ENCODE peak calls at places on chromosomes 3 and 15, in four cellular contexts. S is uterus; J is astrocyte; W is CD8-positive, alpha-beta memory T cell. O is an unnamed sample.
A peak's percentile ranks its signal among the peaks of the same experiment; 100 is the strongest.

GRCh38 chr3:21705769-21706168 is 45.2 kb downstream of the ZNF385D start:
- DNase-seq in W (no peak), J (peak; percentile 86), S (no peak), O (no peak)

GRCh38 chr3:174253221-174253620 is 605.9 kb upstream of the NAALADL2 start:
- DNase-seq in S (no peak), W (no peak), J (no peak), O (no peak)

GRCh38 chr3:8841472-8841871 is 72.1 kb upstream of the OXTR start:
- DNase-seq in S (no peak), J (no peak), W (no peak), O (no peak)

GRCh38 chr3:39485547-39485946 is 18.1 kb downstream of the MOBP start:
- DNase-seq in W (no peak), J (no peak), S (no peak), O (no peak)

GRCh38 chr3:157785071-157785826 is 282.0 kb upstream of the VEPH1 start:
- DNase-seq in J (peak; percentile 95), S (no peak), W (no peak), O (no peak)

GRCh38 chr3:13135811-13136321 is 62.6 kb upstream of the IQSEC1 start:
- DNase-seq in W (no peak), S (no peak), J (no peak), O (no peak)

GRCh38 chr3:30476373-30477082 is 129.9 kb upstream of the TGFBR2 start:
- DNase-seq in S (no peak), J (peak; percentile 34), W (no peak), O (peak; percentile 20)

GRCh38 chr3:134059680-134060560 is 30.2 kb upstream of the SLCO2A1 start:
- DNase-seq in W (no peak), S (no peak), J (peak; percentile 50), O (peak; percentile 89)

GRCh38 chr3:194879126-194879887 is 193.6 kb downstream of the FAM43A start:
- DNase-seq in W (no peak), S (no peak), J (no peak), O (no peak)

GRCh38 chr3:31041161-31041978 is 146.9 kb upstream of the GADL1 start:
- DNase-seq in J (peak; percentile 96), S (no peak), W (no peak), O (no peak)

GRCh38 chr3:194301730-194302129 is 49.4 kb downstream of the CPN2 start:
- DNase-seq in J (no peak), W (no peak), S (no peak), O (no peak)

GRCh38 chr3:125513490-125514115 is 6.4 kb downstream of the SNX4 start:
- DNase-seq in J (no peak), W (no peak), S (no peak), O (peak; percentile 56)

GRCh38 chr3:4841783-4842440 is 137.3 kb upstream of the BHLHE40 start:
- DNase-seq in W (no peak), J (peak; percentile 47), S (no peak), O (no peak)

GRCh38 chr15:94075349-94075748 is 156.0 kb upstream of the MCTP2 start:
- DNase-seq in W (no peak), S (peak; percentile 84), J (peak; percentile 30), O (no peak)
- H3K27ac ChIP-seq in W (no peak overlapping the region), S (peak overlapping the region; percentile 72), J (no peak overlapping the region), O (peak overlapping the region; percentile 53)

GRCh38 chr3:64184621-64185020 is 40.6 kb downstream of the PRICKLE2 start:
- DNase-seq in S (no peak), W (no peak), J (peak; percentile 65), O (no peak)
- H3K27ac ChIP-seq in S (peak overlapping the region; percentile 83), W (no peak overlapping the region), J (peak overlapping the region; percentile 95), O (no peak overlapping the region)

GRCh38 chr15:93089855-93090305 is 869 bp upstream of the RGMA start:
- DNase-seq in W (no peak), S (no peak), J (no peak), O (no peak)
- H3K27ac ChIP-seq in W (no peak overlapping the region), S (peak overlapping the region; percentile 68), J (no peak overlapping the region), O (no peak overlapping the region)

GRCh38 chr3:111968319-111969059 is 10.3 kb upstream of the ABHD10 start:
- DNase-seq in J (no peak), S (no peak), W (no peak), O (no peak)

GRCh38 chr3:111967071-111967470 is 11.8 kb upstream of the ABHD10 start:
- DNase-seq in S (no peak), W (no peak), J (no peak), O (peak; percentile 13)

GRCh38 chr3:111971533-111971932 is 7.3 kb upstream of the ABHD10 start:
- DNase-seq in W (no peak), S (no peak), J (no peak), O (no peak)

GRCh38 chr3:111965484-111965883 is 13.3 kb upstream of the ABHD10 start:
- DNase-seq in J (no peak), S (no peak), W (no peak), O (no peak)

DNA sequence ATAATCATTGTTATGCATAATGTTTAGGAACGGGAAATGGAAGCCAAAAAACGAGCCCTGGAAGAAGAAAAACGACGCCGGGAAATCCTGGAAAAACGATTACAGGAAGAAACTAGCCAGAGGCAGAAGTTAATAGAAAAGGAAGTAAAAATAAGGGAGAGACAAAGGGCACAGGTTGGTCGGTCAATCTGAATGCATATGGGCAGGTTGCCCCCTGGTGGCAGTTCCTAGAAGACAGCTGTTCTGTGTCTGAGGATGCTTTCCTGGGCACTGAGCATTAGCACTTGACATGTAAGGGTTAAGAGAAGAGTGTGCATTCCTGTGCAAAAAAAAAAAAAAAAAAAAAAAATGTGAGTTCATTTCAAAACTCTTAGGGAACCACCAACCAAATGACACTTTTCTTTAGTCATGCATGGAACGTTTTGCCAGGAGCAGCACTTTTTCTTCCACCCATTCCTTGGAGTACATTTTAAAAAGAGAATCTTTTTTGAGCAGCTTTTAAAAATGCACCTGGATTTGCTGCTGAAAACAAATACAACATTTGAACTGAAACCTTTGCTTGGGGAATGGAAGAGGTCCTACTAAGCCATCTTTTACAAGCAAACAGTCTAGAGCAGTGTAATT is 11.1 kb upstream of the ABHD10 start:
- DNase-seq in S (peak; percentile 77), W (peak; percentile 61), J (peak; percentile 65), O (peak; percentile 85)
- H3K27ac ChIP-seq in S (peak overlapping the region; percentile 20), W (no peak overlapping the region), J (peak overlapping the region; percentile 2), O (no peak overlapping the region)

DNA sequence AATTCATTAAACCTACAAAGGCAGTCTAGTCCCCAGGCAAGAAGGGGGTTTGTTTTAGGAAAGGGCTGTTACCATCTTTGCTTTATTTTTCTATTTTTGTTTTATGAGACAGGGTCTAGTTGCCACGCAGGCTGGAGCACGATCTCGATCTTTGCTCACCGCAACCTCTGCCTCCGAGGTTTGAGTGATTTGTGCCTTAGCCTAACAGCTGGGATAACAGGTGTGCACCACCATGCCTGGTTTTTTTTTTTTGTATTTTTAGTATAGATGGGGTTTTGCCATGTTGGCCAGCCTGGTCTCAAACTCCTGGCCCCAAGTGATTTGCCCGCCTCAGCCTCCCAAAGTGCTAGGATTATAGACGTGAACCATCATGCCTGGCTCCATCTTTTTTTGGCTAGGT is 4.9 kb downstream of the HIGD1A start:
- DNase-seq in W (no peak), S (no peak), J (no peak), O (no peak)
- H3K27ac ChIP-seq in W (no peak overlapping the region), S (no peak overlapping the region), J (no peak overlapping the region), O (no peak overlapping the region)

DNA sequence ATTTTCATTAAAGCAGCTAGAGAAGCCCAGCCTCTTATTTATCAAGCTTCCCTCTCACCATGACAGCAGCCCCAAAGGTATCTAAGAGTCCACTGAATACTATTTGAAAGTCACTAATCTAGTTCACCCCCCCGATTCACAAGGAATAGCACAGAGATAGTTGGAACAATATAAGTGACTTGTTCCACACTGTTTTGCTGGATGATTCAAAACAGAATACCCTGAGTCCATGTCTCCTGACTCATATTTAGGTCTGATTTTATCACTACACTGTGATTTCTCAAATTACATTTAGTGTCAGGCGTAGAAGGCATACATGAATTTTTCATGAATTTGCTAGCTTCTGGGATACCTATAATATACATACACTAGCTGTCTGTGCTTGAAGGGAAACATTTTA is 18.7 kb upstream of the EOGT start:
- DNase-seq in J (peak; percentile 44), W (no peak), S (no peak), O (no peak)
- H3K27ac ChIP-seq in J (peak overlapping the region; percentile 29), W (no peak overlapping the region), S (no peak overlapping the region), O (no peak overlapping the region)

DNA sequence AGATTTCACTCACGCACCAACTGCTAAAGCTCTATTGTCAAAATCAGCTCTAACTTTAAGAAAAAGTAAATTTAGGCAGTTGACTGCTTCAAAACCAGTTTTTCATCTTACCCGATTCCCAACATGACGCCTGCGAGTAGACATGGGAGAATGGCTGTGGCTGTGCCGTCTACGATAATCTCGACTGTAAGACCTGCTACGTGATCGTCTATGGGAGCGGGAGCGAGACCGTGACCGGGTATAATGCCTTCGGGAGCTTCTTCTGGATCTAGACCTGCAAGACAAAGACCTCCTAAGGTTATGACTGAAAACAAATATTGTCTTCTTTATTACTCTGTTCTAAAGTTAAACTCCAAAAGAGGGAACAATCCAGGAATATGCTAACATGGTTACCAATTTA is 12.5 kb downstream of the TRA2B start:
- DNase-seq in W (no peak), J (no peak), S (no peak), O (no peak)
- H3K27ac ChIP-seq in W (no peak overlapping the region), J (no peak overlapping the region), S (no peak overlapping the region), O (no peak overlapping the region)

GRCh38 chr3:32469151-32469874 is 33.3 kb downstream of the CMTM6 start:
- DNase-seq in J (no peak), W (no peak), S (no peak), O (no peak)
- H3K27ac ChIP-seq in J (peak overlapping the region; percentile 8), W (no peak overlapping the region), S (no peak overlapping the region), O (no peak overlapping the region)

GRCh38 chr15:34855893-34856292 is 60.5 kb upstream of the ACTC1 start:
- DNase-seq in W (no peak), J (peak; percentile 37), S (no peak), O (no peak)
- H3K27ac ChIP-seq in W (no peak overlapping the region), J (peak overlapping the region; percentile 4), S (no peak overlapping the region), O (no peak overlapping the region)